ENCODE peak calls at places on chromosome 5, in nine cellular contexts. One of them, this sample, is unnamed.

GRCh38 chr5:15691536-15691935 is 191.6 kb downstream of the FBXL7 start:
- DNase-seq in suprapubic skin: no peak
- DNase-seq in hepatocyte: no peak
- DNase-seq in esophagus muscularis mucosa: no peak
- DNase-seq in transverse colon: no peak
- DNase-seq in upper lobe of right lung: no peak
- DNase-seq in activated CD8-positive, alpha-beta T cell treated with anti-CD3 and anti-CD28 coated beads for 36 hours: no peak
- DNase-seq in Peyer's patch: no peak
- DNase-seq in AG10803: peak; percentile 89
- DNase-seq in this sample: no peak

GRCh38 chr5:168239325-168239724 is 52.1 kb upstream of the WWC1 start:
- DNase-seq in suprapubic skin: no peak
- DNase-seq in hepatocyte: no peak
- DNase-seq in esophagus muscularis mucosa: no peak
- DNase-seq in transverse colon: no peak
- DNase-seq in upper lobe of right lung: no peak
- DNase-seq in activated CD8-positive, alpha-beta T cell treated with anti-CD3 and anti-CD28 coated beads for 36 hours: no peak
- DNase-seq in Peyer's patch: no peak
- DNase-seq in AG10803: no peak
- DNase-seq in this sample: no peak

GRCh38 chr5:81234299-81234698 is 1.2 kb downstream of the CKMT2 start:
- DNase-seq in suprapubic skin: no peak
- DNase-seq in hepatocyte: no peak
- DNase-seq in esophagus muscularis mucosa: no peak
- DNase-seq in transverse colon: no peak
- DNase-seq in upper lobe of right lung: no peak
- DNase-seq in activated CD8-positive, alpha-beta T cell treated with anti-CD3 and anti-CD28 coated beads for 36 hours: no peak
- DNase-seq in Peyer's patch: no peak
- DNase-seq in AG10803: no peak
- DNase-seq in this sample: no peak

GRCh38 chr5:160923927-160924705 is 72.1 kb upstream of the ATP10B start:
- DNase-seq in suprapubic skin: no peak
- DNase-seq in hepatocyte: peak; percentile 81
- DNase-seq in esophagus muscularis mucosa: no peak
- DNase-seq in transverse colon: peak; percentile 85
- DNase-seq in upper lobe of right lung: no peak
- DNase-seq in activated CD8-positive, alpha-beta T cell treated with anti-CD3 and anti-CD28 coated beads for 36 hours: no peak
- DNase-seq in Peyer's patch: no peak
- DNase-seq in AG10803: no peak
- DNase-seq in this sample: no peak

GRCh38 chr5:10424124-10424731 is 17.5 kb upstream of the ROPN1L start:
- DNase-seq in suprapubic skin: no peak
- DNase-seq in hepatocyte: peak; percentile 52
- DNase-seq in esophagus muscularis mucosa: no peak
- DNase-seq in transverse colon: no peak
- DNase-seq in upper lobe of right lung: no peak
- DNase-seq in activated CD8-positive, alpha-beta T cell treated with anti-CD3 and anti-CD28 coated beads for 36 hours: peak; percentile 36
- DNase-seq in Peyer's patch: no peak
- DNase-seq in AG10803: peak; percentile 48
- DNase-seq in this sample: no peak

GRCh38 chr5:173781826-173782670 is 106.1 kb upstream of the CPEB4 start:
- DNase-seq in suprapubic skin: peak; percentile 84
- DNase-seq in hepatocyte: peak; percentile 68
- DNase-seq in esophagus muscularis mucosa: peak; percentile 96
- DNase-seq in transverse colon: peak; percentile 73
- DNase-seq in upper lobe of right lung: peak; percentile 72
- DNase-seq in activated CD8-positive, alpha-beta T cell treated with anti-CD3 and anti-CD28 coated beads for 36 hours: peak; percentile 71
- DNase-seq in Peyer's patch: peak; percentile 79
- DNase-seq in AG10803: peak; percentile 90
- DNase-seq in this sample: peak; percentile 78

GRCh38 chr5:76733049-76733417 is 17.1 kb downstream of the F2R start:
- DNase-seq in suprapubic skin: no peak
- DNase-seq in hepatocyte: no peak
- DNase-seq in esophagus muscularis mucosa: no peak
- DNase-seq in transverse colon: peak; percentile 47
- DNase-seq in upper lobe of right lung: no peak
- DNase-seq in activated CD8-positive, alpha-beta T cell treated with anti-CD3 and anti-CD28 coated beads for 36 hours: peak; percentile 72
- DNase-seq in Peyer's patch: peak; percentile 49
- DNase-seq in AG10803: no peak
- DNase-seq in this sample: no peak

GRCh38 chr5:157311595-157311994 is 45.7 kb downstream of the CYFIP2 start:
- DNase-seq in suprapubic skin: no peak
- DNase-seq in hepatocyte: no peak
- DNase-seq in esophagus muscularis mucosa: no peak
- DNase-seq in transverse colon: no peak
- DNase-seq in upper lobe of right lung: no peak
- DNase-seq in activated CD8-positive, alpha-beta T cell treated with anti-CD3 and anti-CD28 coated beads for 36 hours: no peak
- DNase-seq in Peyer's patch: no peak
- DNase-seq in AG10803: no peak
- DNase-seq in this sample: no peak

GRCh38 chr5:155260798-155261197 is 247.2 kb downstream of the KIF4B start:
- DNase-seq in suprapubic skin: no peak
- DNase-seq in hepatocyte: peak; percentile 46
- DNase-seq in esophagus muscularis mucosa: no peak
- DNase-seq in transverse colon: no peak
- DNase-seq in upper lobe of right lung: no peak
- DNase-seq in activated CD8-positive, alpha-beta T cell treated with anti-CD3 and anti-CD28 coated beads for 36 hours: no peak
- DNase-seq in Peyer's patch: no peak
- DNase-seq in AG10803: no peak
- DNase-seq in this sample: no peak

GRCh38 chr5:177995691-177996595 is at the start of gene PROP1:
- DNase-seq in suprapubic skin: no peak
- DNase-seq in hepatocyte: no peak
- DNase-seq in esophagus muscularis mucosa: peak; percentile 90
- DNase-seq in transverse colon: no peak
- DNase-seq in upper lobe of right lung: no peak
- DNase-seq in activated CD8-positive, alpha-beta T cell treated with anti-CD3 and anti-CD28 coated beads for 36 hours: no peak
- DNase-seq in Peyer's patch: no peak
- DNase-seq in AG10803: no peak
- DNase-seq in this sample: no peak

GRCh38 chr5:160310910-160311295 is 1.5 kb downstream of the CCNJL start:
- DNase-seq in suprapubic skin: no peak
- DNase-seq in hepatocyte: no peak
- DNase-seq in esophagus muscularis mucosa: no peak
- DNase-seq in transverse colon: no peak
- DNase-seq in upper lobe of right lung: no peak
- DNase-seq in activated CD8-positive, alpha-beta T cell treated with anti-CD3 and anti-CD28 coated beads for 36 hours: no peak
- DNase-seq in Peyer's patch: no peak
- DNase-seq in AG10803: no peak
- DNase-seq in this sample: no peak

GRCh38 chr5:178143901-178144300 is 9.8 kb downstream of the NHP2 start:
- DNase-seq in suprapubic skin: no peak
- DNase-seq in hepatocyte: no peak
- DNase-seq in esophagus muscularis mucosa: no peak
- DNase-seq in transverse colon: peak; percentile 28
- DNase-seq in upper lobe of right lung: no peak
- DNase-seq in activated CD8-positive, alpha-beta T cell treated with anti-CD3 and anti-CD28 coated beads for 36 hours: no peak
- DNase-seq in Peyer's patch: no peak
- DNase-seq in AG10803: peak; percentile 76
- DNase-seq in this sample: no peak

GRCh38 chr5:162256711-162257110 is 189.1 kb downstream of the GABRG2 start:
- DNase-seq in suprapubic skin: no peak
- DNase-seq in hepatocyte: no peak
- DNase-seq in esophagus muscularis mucosa: no peak
- DNase-seq in transverse colon: no peak
- DNase-seq in upper lobe of right lung: no peak
- DNase-seq in activated CD8-positive, alpha-beta T cell treated with anti-CD3 and anti-CD28 coated beads for 36 hours: no peak
- DNase-seq in Peyer's patch: no peak
- DNase-seq in AG10803: no peak
- DNase-seq in this sample: no peak

GRCh38 chr5:56123531-56124243 is 109.4 kb downstream of the ANKRD55 start:
- DNase-seq in suprapubic skin: no peak
- DNase-seq in hepatocyte: peak; percentile 89
- DNase-seq in esophagus muscularis mucosa: no peak
- DNase-seq in transverse colon: peak; percentile 18
- DNase-seq in upper lobe of right lung: no peak
- DNase-seq in activated CD8-positive, alpha-beta T cell treated with anti-CD3 and anti-CD28 coated beads for 36 hours: peak; percentile 43
- DNase-seq in Peyer's patch: no peak
- DNase-seq in AG10803: peak; percentile 99
- DNase-seq in this sample: peak; percentile 77

GRCh38 chr5:72596956-72597355 is 89.7 kb upstream of the ZNF366 start:
- DNase-seq in suprapubic skin: no peak
- DNase-seq in hepatocyte: no peak
- DNase-seq in esophagus muscularis mucosa: peak; percentile 78
- DNase-seq in transverse colon: no peak
- DNase-seq in upper lobe of right lung: no peak
- DNase-seq in activated CD8-positive, alpha-beta T cell treated with anti-CD3 and anti-CD28 coated beads for 36 hours: no peak
- DNase-seq in Peyer's patch: no peak
- DNase-seq in AG10803: no peak
- DNase-seq in this sample: no peak

GRCh38 chr5:5432020-5432707 is 9.7 kb downstream of the ICE1 start:
- DNase-seq in suprapubic skin: no peak
- DNase-seq in hepatocyte: no peak
- DNase-seq in esophagus muscularis mucosa: no peak
- DNase-seq in transverse colon: no peak
- DNase-seq in upper lobe of right lung: no peak
- DNase-seq in activated CD8-positive, alpha-beta T cell treated with anti-CD3 and anti-CD28 coated beads for 36 hours: no peak
- DNase-seq in Peyer's patch: no peak
- DNase-seq in AG10803: peak; percentile 45
- DNase-seq in this sample: no peak

GRCh38 chr5:5436206-5436765 is 13.8 kb downstream of the ICE1 start:
- DNase-seq in suprapubic skin: no peak
- DNase-seq in hepatocyte: no peak
- DNase-seq in esophagus muscularis mucosa: no peak
- DNase-seq in transverse colon: no peak
- DNase-seq in upper lobe of right lung: no peak
- DNase-seq in activated CD8-positive, alpha-beta T cell treated with anti-CD3 and anti-CD28 coated beads for 36 hours: no peak
- DNase-seq in Peyer's patch: no peak
- DNase-seq in AG10803: no peak
- DNase-seq in this sample: no peak

DNA sequence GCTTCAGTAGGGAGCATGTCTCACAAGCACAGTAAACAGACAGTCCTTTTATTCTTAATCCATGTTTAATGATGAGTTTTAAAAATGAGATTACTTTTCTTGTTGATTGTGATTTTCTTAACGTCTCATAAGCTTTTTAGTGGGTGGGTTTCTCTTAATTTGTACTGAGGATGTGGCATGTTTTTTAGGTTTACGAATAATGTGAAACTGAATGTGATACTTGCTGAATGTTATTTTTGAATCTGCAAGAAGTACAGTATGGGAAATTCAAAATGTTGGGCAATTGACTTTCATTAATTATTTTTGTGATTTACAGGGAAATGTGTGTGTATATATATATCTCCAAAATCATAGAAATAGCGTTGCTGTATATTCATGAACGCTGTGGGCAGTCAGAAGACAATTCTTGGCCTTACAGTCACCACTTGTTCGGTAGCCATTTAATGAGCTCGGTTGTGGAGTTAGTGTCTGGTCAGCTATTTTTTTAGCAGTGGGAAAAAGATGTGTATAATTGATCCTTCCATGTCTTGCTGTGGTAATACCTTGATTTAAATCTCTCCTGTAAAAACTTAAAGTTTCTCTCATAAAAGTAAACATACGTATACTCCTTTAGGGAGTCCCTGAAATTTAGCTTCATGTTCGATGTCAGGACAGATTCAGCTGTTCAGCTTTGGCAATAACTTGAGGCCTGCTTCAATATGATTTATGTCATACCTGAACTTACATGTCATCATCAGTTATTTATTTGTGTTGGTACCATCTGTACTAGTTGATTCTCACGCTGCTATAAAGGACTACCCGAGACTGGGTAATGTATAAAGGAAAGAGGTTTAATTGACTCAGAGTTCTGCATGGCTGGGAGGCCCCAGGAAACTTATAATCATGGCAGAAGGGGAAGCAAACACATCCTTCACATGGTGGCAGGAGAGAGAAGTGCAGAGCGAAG is 15.0 kb downstream of the ICE1 start:
- DNase-seq in suprapubic skin: no peak
- DNase-seq in hepatocyte: no peak
- DNase-seq in esophagus muscularis mucosa: no peak
- DNase-seq in transverse colon: no peak
- DNase-seq in upper lobe of right lung: no peak
- DNase-seq in activated CD8-positive, alpha-beta T cell treated with anti-CD3 and anti-CD28 coated beads for 36 hours: no peak
- DNase-seq in Peyer's patch: no peak
- DNase-seq in AG10803: no peak
- DNase-seq in this sample: no peak
- TF ChIP-seq CTCF in suprapubic skin: no peak
- TF ChIP-seq CTCF in hepatocyte: no peak
- TF ChIP-seq CTCF in esophagus muscularis mucosa: no peak
- TF ChIP-seq CTCF in transverse colon: no peak
- TF ChIP-seq CTCF in upper lobe of right lung: no peak
- TF ChIP-seq CTCF in activated CD8-positive, alpha-beta T cell treated with anti-CD3 and anti-CD28 coated beads for 36 hours: no peak
- TF ChIP-seq CTCF in Peyer's patch: no peak
- TF ChIP-seq CTCF in AG10803: no peak
- TF ChIP-seq CTCF in this sample: no peak

GRCh38 chr5:105868038-105868775 is 1802.5 kb downstream of the EFNA5 start:
- DNase-seq in suprapubic skin: no peak
- DNase-seq in hepatocyte: no peak
- DNase-seq in esophagus muscularis mucosa: no peak
- DNase-seq in transverse colon: no peak
- DNase-seq in upper lobe of right lung: no peak
- DNase-seq in activated CD8-positive, alpha-beta T cell treated with anti-CD3 and anti-CD28 coated beads for 36 hours: no peak
- DNase-seq in Peyer's patch: no peak
- DNase-seq in AG10803: peak; percentile 1
- DNase-seq in this sample: no peak

DNA sequence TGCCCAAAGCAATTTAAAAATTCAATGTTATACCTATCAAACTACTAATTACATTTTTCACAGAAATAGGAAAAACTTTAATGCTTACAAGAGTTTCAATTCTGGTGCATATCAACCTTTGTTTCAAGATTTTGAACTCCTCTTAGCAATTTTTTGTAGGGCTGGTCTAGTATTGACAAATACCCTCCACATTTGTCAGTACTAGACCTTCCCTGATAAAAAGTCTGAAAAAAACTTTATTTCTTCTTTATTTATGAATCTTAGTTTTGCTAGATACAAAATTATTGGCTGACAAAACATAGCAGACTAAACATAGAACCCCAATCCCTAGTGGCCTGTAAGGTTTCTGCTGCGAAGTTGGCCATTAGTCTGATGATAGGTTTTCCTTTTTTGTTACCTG is 1804.9 kb downstream of the EFNA5 start:
- DNase-seq in suprapubic skin: no peak
- DNase-seq in hepatocyte: no peak
- DNase-seq in esophagus muscularis mucosa: no peak
- DNase-seq in transverse colon: no peak
- DNase-seq in upper lobe of right lung: no peak
- DNase-seq in activated CD8-positive, alpha-beta T cell treated with anti-CD3 and anti-CD28 coated beads for 36 hours: no peak
- DNase-seq in Peyer's patch: no peak
- DNase-seq in AG10803: no peak
- DNase-seq in this sample: no peak
- TF ChIP-seq CTCF in suprapubic skin: no peak
- TF ChIP-seq CTCF in hepatocyte: no peak
- TF ChIP-seq CTCF in esophagus muscularis mucosa: no peak
- TF ChIP-seq CTCF in transverse colon: no peak
- TF ChIP-seq CTCF in upper lobe of right lung: no peak
- TF ChIP-seq CTCF in activated CD8-positive, alpha-beta T cell treated with anti-CD3 and anti-CD28 coated beads for 36 hours: no peak
- TF ChIP-seq CTCF in Peyer's patch: no peak
- TF ChIP-seq CTCF in AG10803: no peak
- TF ChIP-seq CTCF in this sample: no peak

GRCh38 chr5:73901455-73901854 is 275.5 kb downstream of the ARHGEF28 start:
- DNase-seq in suprapubic skin: no peak
- DNase-seq in hepatocyte: no peak
- DNase-seq in esophagus muscularis mucosa: no peak
- DNase-seq in transverse colon: peak; percentile 25
- DNase-seq in upper lobe of right lung: no peak
- DNase-seq in activated CD8-positive, alpha-beta T cell treated with anti-CD3 and anti-CD28 coated beads for 36 hours: peak; percentile 5
- DNase-seq in Peyer's patch: no peak
- DNase-seq in AG10803: no peak
- DNase-seq in this sample: peak; percentile 68
- TF ChIP-seq CTCF in suprapubic skin: no peak
- TF ChIP-seq CTCF in hepatocyte: peak; percentile 18
- TF ChIP-seq CTCF in esophagus muscularis mucosa: no peak
- TF ChIP-seq CTCF in transverse colon: no peak
- TF ChIP-seq CTCF in upper lobe of right lung: no peak
- TF ChIP-seq CTCF in activated CD8-positive, alpha-beta T cell treated with anti-CD3 and anti-CD28 coated beads for 36 hours: no peak
- TF ChIP-seq CTCF in Peyer's patch: no peak
- TF ChIP-seq CTCF in AG10803: no peak
- TF ChIP-seq CTCF in this sample: peak; percentile 38

GRCh38 chr5:134070979-134071849 is 43.3 kb upstream of the TCF7 start:
- DNase-seq in suprapubic skin: no peak
- DNase-seq in hepatocyte: peak; percentile 70
- DNase-seq in esophagus muscularis mucosa: no peak
- DNase-seq in transverse colon: peak; percentile 14
- DNase-seq in upper lobe of right lung: no peak
- DNase-seq in activated CD8-positive, alpha-beta T cell treated with anti-CD3 and anti-CD28 coated beads for 36 hours: peak; percentile 69
- DNase-seq in Peyer's patch: peak; percentile 28
- DNase-seq in AG10803: no peak
- DNase-seq in this sample: no peak
- TF ChIP-seq CTCF in suprapubic skin: no peak
- TF ChIP-seq CTCF in hepatocyte: peak; percentile 23
- TF ChIP-seq CTCF in esophagus muscularis mucosa: no peak
- TF ChIP-seq CTCF in transverse colon: no peak
- TF ChIP-seq CTCF in upper lobe of right lung: no peak
- TF ChIP-seq CTCF in activated CD8-positive, alpha-beta T cell treated with anti-CD3 and anti-CD28 coated beads for 36 hours: no peak
- TF ChIP-seq CTCF in Peyer's patch: no peak
- TF ChIP-seq CTCF in AG10803: no peak
- TF ChIP-seq CTCF in this sample: no peak

This sample was measured in right lobe of liver.